ENCODE peak calls at places on chromosomes 6 and 20, in four cellular contexts. One of them, this sample, is unnamed.

GRCh38 chr6:16486661-16487060 is 248.3 kb downstream of the GMPR start:
- DNase-seq in GM12878: no peak
- DNase-seq in HL-60: no peak
- DNase-seq in K562: no peak
- DNase-seq in this sample: no peak

GRCh38 chr6:108361312-108361932 is 66.6 kb downstream of the AFG1L start:
- DNase-seq in HL-60: peak
- DNase-seq in K562: peak
- DNase-seq in GM12878: no peak
- DNase-seq in this sample: no peak

GRCh38 chr6:166314454-166314853 is 6.3 kb upstream of the PRR18 start:
- DNase-seq in HL-60: no peak
- DNase-seq in GM12878: no peak
- DNase-seq in K562: no peak
- DNase-seq in this sample: no peak

GRCh38 chr20:5918856-5919633 is 31.3 kb downstream of the TRMT6 start:
- DNase-seq in GM12878: no peak
- DNase-seq in HL-60: no peak
- DNase-seq in K562: no peak
- DNase-seq in this sample: no peak

GRCh38 chr6:137951064-137951597 is 84.1 kb downstream of the TNFAIP3 start:
- DNase-seq in K562: no peak
- DNase-seq in HL-60: no peak
- DNase-seq in GM12878: no peak
- DNase-seq in this sample: no peak

GRCh38 chr6:88220493-88220892 is 54.3 kb upstream of the CNR1 start:
- DNase-seq in K562: peak
- DNase-seq in HL-60: no peak
- DNase-seq in GM12878: no peak
- DNase-seq in this sample: no peak

GRCh38 chr6:1481326-1481725 is 92.0 kb downstream of the FOXF2 start:
- DNase-seq in GM12878: no peak
- DNase-seq in HL-60: no peak
- DNase-seq in K562: no peak
- DNase-seq in this sample: no peak

GRCh38 chr6:84515082-84515481 is 249.3 kb downstream of the TBX18 start:
- DNase-seq in K562: no peak
- DNase-seq in HL-60: no peak
- DNase-seq in GM12878: no peak
- DNase-seq in this sample: no peak

GRCh38 chr6:129577691-129578090 is 132.3 kb downstream of the ARHGAP18 start:
- DNase-seq in GM12878: no peak
- DNase-seq in HL-60: no peak
- DNase-seq in K562: no peak
- DNase-seq in this sample: no peak

GRCh38 chr20:955656-956055 is 39.5 kb upstream of the ANGPT4 start:
- DNase-seq in K562: no peak
- DNase-seq in HL-60: no peak
- DNase-seq in GM12878: no peak
- DNase-seq in this sample: no peak

GRCh38 chr20:7038029-7038428 is 270.5 kb downstream of the BMP2 start:
- DNase-seq in K562: no peak
- DNase-seq in HL-60: no peak
- DNase-seq in GM12878: no peak
- DNase-seq in this sample: no peak

GRCh38 chr6:138509371-138509770 is 10.1 kb upstream of the NHSL1 start:
- DNase-seq in GM12878: no peak
- DNase-seq in HL-60: no peak
- DNase-seq in K562: peak
- DNase-seq in this sample: no peak

GRCh38 chr6:62262283-62262682 is 23.7 kb downstream of the KHDRBS2 start:
- DNase-seq in GM12878: no peak
- DNase-seq in K562: no peak
- DNase-seq in HL-60: no peak
- DNase-seq in this sample: no peak

GRCh38 chr6:167576050-167576741 is 250.5 kb upstream of the AFDN start:
- DNase-seq in HL-60: no peak
- DNase-seq in K562: no peak
- DNase-seq in GM12878: no peak
- DNase-seq in this sample: no peak

GRCh38 chr20:327946-328563 is 2.7 kb downstream of the SOX12 start:
- DNase-seq in HL-60: no peak
- DNase-seq in GM12878: no peak
- DNase-seq in K562: no peak
- DNase-seq in this sample: no peak

GRCh38 chr20:24720957-24721356 is 228.1 kb upstream of the CST7 start:
- DNase-seq in K562: no peak
- DNase-seq in GM12878: no peak
- DNase-seq in HL-60: no peak
- DNase-seq in this sample: no peak

GRCh38 chr6:122571888-122572287 is 38.3 kb upstream of the PKIB start:
- DNase-seq in K562: no peak
- DNase-seq in GM12878: no peak
- DNase-seq in HL-60: no peak
- DNase-seq in this sample: no peak

GRCh38 chr20:40689943-40690835 is 1.2 kb upstream of the MAFB start:
- DNase-seq in GM12878: no peak
- DNase-seq in HL-60: peak
- DNase-seq in K562: peak
- DNase-seq in this sample: peak

GRCh38 chr6:15207923-15208322 is 37.9 kb upstream of the JARID2 start:
- DNase-seq in HL-60: no peak
- DNase-seq in K562: no peak
- DNase-seq in GM12878: no peak
- DNase-seq in this sample: no peak

GRCh38 chr6:132084811-132085509 is 133.8 kb upstream of the CCN2 start:
- DNase-seq in K562: no peak
- DNase-seq in GM12878: peak
- DNase-seq in HL-60: no peak
- DNase-seq in this sample: peak

GRCh38 chr6:83853178-83853967 is at the start of gene RIPPLY2:
- DNase-seq in K562: no peak
- DNase-seq in HL-60: no peak
- DNase-seq in GM12878: no peak
- DNase-seq in this sample: no peak

GRCh38 chr20:8837396-8837795 is 231.5 kb upstream of the PLCB4 start:
- DNase-seq in HL-60: no peak
- DNase-seq in GM12878: no peak
- DNase-seq in K562: no peak
- DNase-seq in this sample: no peak

GRCh38 chr6:27478141-27478705 is 5.3 kb upstream of the ZNF184 start:
- DNase-seq in K562: peak
- DNase-seq in HL-60: no peak
- DNase-seq in GM12878: no peak
- DNase-seq in this sample: no peak

GRCh38 chr20:9574182-9574581 is 59.8 kb downstream of the LAMP5 start:
- DNase-seq in HL-60: no peak
- DNase-seq in GM12878: no peak
- DNase-seq in K562: no peak
- DNase-seq in this sample: no peak

GRCh38 chr20:15475483-15475882 is 1097.8 kb downstream of the KIF16B start:
- DNase-seq in K562: no peak
- DNase-seq in HL-60: no peak
- DNase-seq in GM12878: peak
- DNase-seq in this sample: no peak

GRCh38 chr6:141851063-141851462 is 281.7 kb upstream of the GJE1 start:
- DNase-seq in GM12878: no peak
- DNase-seq in K562: no peak
- DNase-seq in HL-60: no peak
- DNase-seq in this sample: no peak

GRCh38 chr6:163387317-163387716 is 27.2 kb upstream of the QKI start:
- DNase-seq in GM12878: no peak
- DNase-seq in K562: no peak
- DNase-seq in HL-60: no peak
- DNase-seq in this sample: no peak

GRCh38 chr6:110826236-110827129 is 11.2 kb upstream of the CDK19 start:
- DNase-seq in K562: no peak
- DNase-seq in GM12878: no peak
- DNase-seq in HL-60: no peak
- DNase-seq in this sample: no peak

GRCh38 chr6:35534396-35535170 is 21.9 kb upstream of the TULP1 start:
- DNase-seq in HL-60: no peak
- DNase-seq in K562: no peak
- DNase-seq in GM12878: no peak
- DNase-seq in this sample: no peak

GRCh38 chr20:32457476-32457986 is 99.4 kb downstream of the ASXL1 start:
- DNase-seq in K562: no peak
- DNase-seq in GM12878: no peak
- DNase-seq in HL-60: no peak
- DNase-seq in this sample: peak

GRCh38 chr20:64256282-64256947 is 867 bp downstream of the PCMTD2 start:
- DNase-seq in K562: peak
- DNase-seq in HL-60: no peak
- DNase-seq in GM12878: no peak
- DNase-seq in this sample: no peak

GRCh38 chr6:90739339-90739738 is 152.5 kb upstream of the MAP3K7 start:
- DNase-seq in K562: no peak
- DNase-seq in GM12878: no peak
- DNase-seq in HL-60: no peak
- DNase-seq in this sample: no peak

GRCh38 chr20:49812463-49813304 is at the start of gene SLC9A8:
- DNase-seq in K562: peak
- DNase-seq in GM12878: peak
- DNase-seq in HL-60: peak
- DNase-seq in this sample: peak

GRCh38 chr6:3456794-3457709 is at the start of gene SLC22A23:
- DNase-seq in GM12878: no peak
- DNase-seq in K562: peak
- DNase-seq in HL-60: peak
- DNase-seq in this sample: peak

GRCh38 chr20:5402903-5403531 is 86.3 kb upstream of the PROKR2 start:
- DNase-seq in HL-60: no peak
- DNase-seq in K562: peak
- DNase-seq in GM12878: no peak
- DNase-seq in this sample: peak

GRCh38 chr6:106089981-106090380 is 3.8 kb downstream of the PRDM1 start:
- DNase-seq in K562: no peak
- DNase-seq in HL-60: no peak
- DNase-seq in GM12878: no peak
- DNase-seq in this sample: no peak

GRCh38 chr6:36927691-36928546 is 26.6 kb upstream of the PI16 start:
- DNase-seq in GM12878: no peak
- DNase-seq in K562: no peak
- DNase-seq in HL-60: no peak
- DNase-seq in this sample: no peak

DNA sequence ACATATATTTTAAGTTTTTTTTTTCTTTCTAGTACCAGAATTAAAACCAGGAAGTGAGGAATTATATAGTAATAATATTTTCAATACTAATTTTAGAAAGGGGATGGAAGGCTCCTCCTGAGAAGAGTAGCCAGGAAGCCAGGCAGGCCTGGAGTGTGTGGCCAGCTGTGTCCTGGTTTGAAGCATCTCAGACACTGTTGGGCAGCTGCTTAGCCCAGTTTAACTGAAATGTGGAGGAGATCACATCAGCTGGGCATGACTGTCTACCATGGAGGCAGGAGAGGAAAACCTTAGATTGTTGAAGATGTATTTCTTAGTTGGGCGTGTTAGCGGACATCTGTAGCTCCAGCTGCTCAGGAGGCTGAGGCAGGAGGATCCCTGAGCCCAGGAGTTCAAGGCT is 142.2 kb downstream of the ARID1B start:
- DNase-seq in GM12878: no peak
- DNase-seq in K562: no peak
- DNase-seq in HL-60: no peak
- DNase-seq in this sample: no peak
- TF ChIP-seq SPI1 in GM12878: no peak
- TF ChIP-seq SPI1 in K562: no peak
- TF ChIP-seq SPI1 in HL-60: no peak
- TF ChIP-seq SPI1 in this sample: no peak

GRCh38 chr6:157339432-157339831 is 16.1 kb upstream of the TMEM242 start:
- DNase-seq in HL-60: no peak
- DNase-seq in GM12878: no peak
- DNase-seq in K562: no peak
- DNase-seq in this sample: no peak
- TF ChIP-seq SPI1 in HL-60: no peak
- TF ChIP-seq SPI1 in GM12878: no peak
- TF ChIP-seq SPI1 in K562: no peak
- TF ChIP-seq SPI1 in this sample: no peak

GRCh38 chr6:52887912-52888535 is 21.5 kb downstream of the GSTA3 start:
- DNase-seq in GM12878: no peak
- DNase-seq in K562: no peak
- DNase-seq in HL-60: no peak
- DNase-seq in this sample: no peak
- TF ChIP-seq SPI1 in GM12878: no peak
- TF ChIP-seq SPI1 in K562: no peak
- TF ChIP-seq SPI1 in HL-60: no peak
- TF ChIP-seq SPI1 in this sample: no peak

DNA sequence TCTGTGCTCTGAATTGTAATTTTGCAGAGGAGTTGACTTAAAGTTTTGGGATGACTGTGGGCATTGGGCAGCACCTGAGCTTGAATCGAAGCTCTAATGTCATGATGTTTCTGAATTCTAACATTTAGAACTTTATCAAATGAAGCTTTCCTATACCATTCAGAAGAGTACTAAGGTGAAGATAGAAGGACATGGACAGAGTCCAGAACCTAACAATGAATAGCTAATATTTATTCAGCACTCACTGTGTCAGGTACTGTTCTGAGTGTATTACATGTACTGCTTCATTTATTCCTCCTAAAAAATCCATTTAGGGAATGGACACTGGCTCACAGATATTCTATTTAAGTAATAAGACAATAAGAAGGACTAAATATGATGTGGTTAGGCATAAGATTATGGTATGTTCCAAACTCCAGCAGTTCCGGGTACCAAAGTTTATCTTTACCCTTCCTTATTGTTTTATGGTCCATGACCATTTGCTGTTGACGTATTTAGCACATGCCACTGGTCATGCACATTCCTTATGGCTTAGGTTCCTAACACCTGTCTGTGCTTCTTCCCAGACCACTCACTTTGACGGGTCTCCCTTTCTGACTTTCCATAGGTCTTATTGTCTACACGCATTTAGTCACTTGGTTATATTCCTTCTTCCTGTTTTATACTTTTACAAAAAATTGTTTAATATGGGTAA is 20.3 kb downstream of the BCKDHB start:
- DNase-seq in K562: no peak
- DNase-seq in HL-60: no peak
- DNase-seq in GM12878: no peak
- DNase-seq in this sample: no peak
- TF ChIP-seq SPI1 in K562: no peak
- TF ChIP-seq SPI1 in HL-60: no peak
- TF ChIP-seq SPI1 in GM12878: no peak
- TF ChIP-seq SPI1 in this sample: no peak

GRCh38 chr6:125232466-125232865 is 69.3 kb downstream of the HDDC2 start:
- DNase-seq in GM12878: no peak
- DNase-seq in HL-60: no peak
- DNase-seq in K562: no peak
- DNase-seq in this sample: no peak
- TF ChIP-seq SPI1 in GM12878: no peak
- TF ChIP-seq SPI1 in HL-60: no peak
- TF ChIP-seq SPI1 in K562: no peak
- TF ChIP-seq SPI1 in this sample: no peak

GRCh38 chr6:133741375-133741861 is 147.5 kb upstream of the TCF21 start:
- DNase-seq in GM12878: no peak
- DNase-seq in HL-60: no peak
- DNase-seq in K562: no peak
- DNase-seq in this sample: no peak
- TF ChIP-seq SPI1 in GM12878: no peak
- TF ChIP-seq SPI1 in HL-60: no peak
- TF ChIP-seq SPI1 in K562: no peak
- TF ChIP-seq SPI1 in this sample: no peak